ENCODE peak calls at places on chromosomes 7 and 10, in ten cellular contexts. U is hepatocyte, B is progenitor cell of endocrine pancreas, J is GM10248, P is left lung, O is tibial artery, Q is prostate gland, F is kidney epithelial cell, S is foreskin fibroblast, X is lung. K is an unnamed sample.

GRCh38 chr10:24925799-24926198 is 26.6 kb downstream of the PRTFDC1 start:
- DNase-seq in Q (no peak), J (no peak), O (no peak), X (no peak), B (no peak), P (no peak), S (no peak), F (no peak), U (no peak), K (no peak)

GRCh38 chr7:11436773-11437524 is 395.0 kb downstream of the THSD7A start:
- DNase-seq in J (no peak), F (no peak), Q (no peak), X (no peak), S (no peak), B (no peak), P (no peak), U (no peak), O (no peak), K (no peak)

GRCh38 chr10:59536151-59536550 is 173.5 kb downstream of the SLC16A9 start:
- DNase-seq in J (no peak), S (peak; percentile 82), O (no peak), F (peak; percentile 49), Q (no peak), P (no peak), B (no peak), X (no peak), U (peak; percentile 32), K (no peak)

GRCh38 chr7:134368851-134369533 is 52.3 kb upstream of the SLC35B4 start:
- DNase-seq in O (peak; percentile 37), X (no peak), U (peak; percentile 71), B (no peak), P (no peak), S (peak; percentile 69), F (peak; percentile 44), Q (peak; percentile 49), J (no peak), K (no peak)

GRCh38 chr7:18495412-18496335 is at the start of gene HDAC9:
- DNase-seq in X (no peak), S (peak; percentile 79), F (peak; percentile 53), U (peak; percentile 6), O (no peak), Q (no peak), J (peak; percentile 31), P (no peak), B (no peak), K (peak; percentile 65)

GRCh38 chr7:87874066-87874465 is 2.1 kb downstream of the SLC25A40 start:
- DNase-seq in O (no peak), X (no peak), J (no peak), F (no peak), S (no peak), U (no peak), Q (no peak), P (no peak), B (no peak), K (no peak)

GRCh38 chr7:29569648-29570047 is 6.0 kb downstream of the PRR15 start:
- DNase-seq in Q (no peak), F (no peak), J (no peak), S (no peak), B (no peak), U (peak; percentile 39), O (no peak), P (no peak), X (no peak), K (peak; percentile 37)

GRCh38 chr7:44629825-44630580 is 23.6 kb downstream of the OGDH start:
- DNase-seq in F (no peak), O (no peak), Q (no peak), S (no peak), X (no peak), J (peak; percentile 46), P (no peak), U (no peak), B (no peak), K (no peak)

DNA sequence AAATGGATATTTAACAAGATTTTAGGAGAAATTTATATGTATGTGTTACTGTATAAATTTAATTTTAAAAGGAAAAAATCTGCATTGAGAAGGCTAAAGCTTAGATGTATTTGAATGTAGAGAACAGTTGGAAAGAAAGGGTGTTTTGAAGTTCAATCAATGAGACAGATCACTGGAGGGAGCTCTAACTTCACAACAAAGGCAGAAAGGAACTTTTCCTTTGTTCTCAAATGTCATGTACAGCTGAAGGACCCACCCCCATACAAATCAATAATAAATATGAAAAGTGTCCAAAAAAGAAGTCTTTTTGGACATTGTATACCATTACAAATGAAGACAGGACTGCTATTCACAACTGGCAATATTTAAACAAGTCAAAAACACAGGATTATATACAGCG is 403.4 kb downstream of the DNAJB9 start:
- DNase-seq in F (no peak), O (no peak), B (no peak), U (peak; percentile 45), S (no peak), J (no peak), X (no peak), P (no peak), Q (no peak), K (no peak)
- TF ChIP-seq CTCF in F (no peak), O (no peak), B (peak; percentile 60), U (peak; percentile 65), S (no peak), J (no peak), X (no peak), P (no peak), Q (no peak), K (peak; percentile 39)

DNA sequence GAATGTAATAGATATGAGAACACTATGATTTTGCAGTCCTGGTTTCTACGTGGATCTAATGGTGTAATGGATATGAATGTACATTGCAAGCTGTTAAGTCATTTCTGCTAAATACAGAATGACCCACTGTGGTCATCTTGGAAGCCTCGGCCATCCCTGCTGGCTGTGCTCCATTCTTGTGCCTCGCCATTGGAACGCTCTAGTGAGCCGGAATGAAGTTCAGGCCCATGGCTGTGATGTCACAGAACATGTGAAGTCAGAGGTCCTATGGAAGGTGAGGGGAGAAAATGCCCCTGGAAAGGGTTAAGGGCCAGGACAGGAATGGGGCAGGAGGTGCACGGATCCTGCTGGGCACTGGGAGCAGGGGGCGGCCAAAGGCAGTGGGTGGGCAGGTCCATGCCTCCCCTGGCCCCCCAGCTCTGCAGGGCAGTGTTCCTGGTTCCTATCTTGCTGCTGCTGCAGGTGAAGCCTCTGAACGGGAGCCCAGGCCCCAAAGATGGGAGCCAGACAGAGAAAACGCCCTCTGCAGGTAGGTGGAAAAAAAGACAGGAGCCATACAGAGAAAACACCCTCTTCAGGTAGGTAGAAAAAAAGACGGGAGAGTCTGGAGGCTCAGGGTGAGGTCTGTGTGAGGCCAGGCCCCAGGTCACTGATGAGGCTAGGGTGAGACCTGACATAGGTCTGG is at the start of gene LLCFC1:
- DNase-seq in S (no peak), B (no peak), F (no peak), U (peak; percentile 27), O (no peak), X (no peak), Q (peak; percentile 40), P (no peak), J (peak; percentile 48), K (no peak)
- TF ChIP-seq CTCF in S (no peak), B (peak; percentile 52), F (peak; percentile 9), U (peak; percentile 29), O (no peak), X (no peak), Q (no peak), P (no peak), J (no peak), K (no peak)

GRCh38 chr10:43206391-43207235 is 60.3 kb downstream of the RASGEF1A start:
- DNase-seq in B (peak; percentile 8), X (no peak), J (no peak), U (no peak), Q (no peak), O (peak; percentile 13), P (peak; percentile 24), F (no peak), S (no peak), K (no peak)

GRCh38 chr10:43203491-43204393 is 63.1 kb downstream of the RASGEF1A start:
- DNase-seq in P (no peak), O (peak; percentile 19), U (peak; percentile 36), F (no peak), X (no peak), Q (no peak), S (no peak), J (no peak), B (peak; percentile 29), K (no peak)

GRCh38 chr10:43204394-43204942 is 62.4 kb downstream of the RASGEF1A start:
- DNase-seq in O (peak; percentile 15), Q (no peak), J (no peak), B (no peak), S (no peak), U (no peak), P (no peak), X (no peak), F (no peak), K (no peak)

GRCh38 chr10:43205681-43206390 is 61.0 kb downstream of the RASGEF1A start:
- DNase-seq in Q (no peak), X (no peak), F (no peak), S (no peak), J (no peak), P (peak; percentile 28), O (peak; percentile 14), U (no peak), B (peak; percentile 6), K (no peak)

DNA sequence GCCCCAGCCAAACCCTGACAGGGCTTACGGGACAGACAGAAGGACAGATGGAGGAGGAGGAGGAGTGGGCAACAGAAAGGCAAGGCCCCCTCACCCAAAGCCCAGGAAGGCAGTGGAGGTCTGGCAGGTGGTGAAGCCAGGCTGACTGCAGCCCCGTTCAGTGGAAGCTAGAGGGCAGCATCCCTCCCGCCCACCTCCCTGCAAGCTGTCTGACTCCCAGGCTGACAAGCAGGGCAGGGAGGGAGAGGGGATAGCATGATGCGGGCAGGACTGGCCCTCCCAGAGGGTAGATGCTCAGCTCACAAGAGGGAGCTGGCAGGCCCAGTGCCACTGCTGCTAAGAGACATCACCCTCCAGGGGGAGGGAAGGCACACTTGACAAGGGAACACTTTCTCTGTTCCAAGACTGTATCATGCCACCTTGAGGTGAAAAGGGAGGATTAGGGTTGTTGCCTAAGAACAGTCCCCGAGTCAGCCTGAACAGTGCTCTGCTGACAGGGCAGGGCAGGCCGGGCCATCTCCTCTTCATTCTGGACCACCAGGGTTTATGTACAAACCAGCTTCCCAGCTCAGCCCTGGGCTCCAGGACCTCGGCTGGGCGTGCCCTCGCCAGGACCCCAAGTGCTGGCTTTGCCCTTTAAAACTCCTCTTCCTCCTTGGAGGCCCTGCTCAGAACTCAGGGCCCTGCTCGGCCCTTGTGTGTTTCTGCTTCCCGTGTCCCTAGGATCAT is 61.8 kb downstream of the RASGEF1A start:
- DNase-seq in U (peak; percentile 73), B (peak; percentile 41), S (peak; percentile 79), X (no peak), O (peak; percentile 34), Q (no peak), F (no peak), J (peak; percentile 83), P (peak; percentile 45), K (peak; percentile 20)
- TF ChIP-seq CTCF in U (peak; percentile 60), B (peak; percentile 82), S (peak; percentile 80), X (peak; percentile 0), O (peak; percentile 32), Q (no peak), F (peak; percentile 94), J (peak; percentile 90), P (peak; percentile 58), K (peak; percentile 79)

GRCh38 chr7:93231264-93231663 is 902 bp upstream of the VPS50 start:
- DNase-seq in S (no peak), F (no peak), B (no peak), P (no peak), X (no peak), Q (no peak), J (no peak), U (no peak), O (no peak), K (no peak)

GRCh38 chr7:93228302-93228701 is 2.0 kb upstream of the HEPACAM2 start:
- DNase-seq in P (no peak), B (no peak), U (peak; percentile 85), J (peak; percentile 41), X (no peak), O (no peak), F (no peak), S (peak; percentile 78), Q (peak; percentile 40), K (no peak)

GRCh38 chr7:93232673-93233018 is 480 bp downstream of the VPS50 start:
- DNase-seq in O (no peak), Q (no peak), J (no peak), U (no peak), X (no peak), B (no peak), S (no peak), P (no peak), F (no peak), K (no peak)

GRCh38 chr7:93226310-93226709 is at the start of gene HEPACAM2:
- DNase-seq in B (no peak), P (no peak), S (no peak), F (no peak), Q (no peak), O (no peak), X (no peak), U (no peak), J (no peak), K (no peak)

GRCh38 chr7:93231799-93232672 is at the start of gene VPS50:
- DNase-seq in O (peak; percentile 97), P (peak; percentile 96), J (peak; percentile 91), U (peak; percentile 97), F (peak; percentile 89), Q (peak; percentile 97), B (peak; percentile 82), S (peak; percentile 98), X (peak; percentile 96), K (peak; percentile 66)
- TF ChIP-seq CTCF in O (no peak), P (no peak), J (no peak), U (no peak), F (no peak), Q (no peak), B (peak; percentile 17), S (no peak), X (no peak), K (no peak)

K was measured in epithelial cell of proximal tubule.